ENCODE peak calls at places on chromosomes 16 and 17, in seven cellular contexts. One of them, this sample, is unnamed. For H3K9me3, the result is how much of the 10 kb centered on the place peaks cover.

GRCh38 chr17:74542727-74543383 is 3.1 kb downstream of the CD300C start:
- DNase-seq in stomach: no peak
- DNase-seq in pancreas: no peak
- DNase-seq in mesenchymal stem cell: no peak
- DNase-seq in neural progenitor cell: no peak
- DNase-seq in mucosa of descending colon: no peak
- DNase-seq in cardiac muscle cell: no peak
- DNase-seq in this sample: no peak

GRCh38 chr16:56462064-56462796 is 10.9 kb downstream of the OGFOD1 start:
- DNase-seq in stomach: no peak
- DNase-seq in pancreas: no peak
- DNase-seq in mesenchymal stem cell: no peak
- DNase-seq in neural progenitor cell: no peak
- DNase-seq in mucosa of descending colon: no peak
- DNase-seq in cardiac muscle cell: no peak
- DNase-seq in this sample: no peak

GRCh38 chr17:77385750-77386501 is 245.2 kb downstream of the SEC14L1 start:
- DNase-seq in stomach: no peak
- DNase-seq in pancreas: no peak
- DNase-seq in mesenchymal stem cell: no peak
- DNase-seq in neural progenitor cell: no peak
- DNase-seq in mucosa of descending colon: no peak
- DNase-seq in cardiac muscle cell: no peak
- DNase-seq in this sample: no peak

GRCh38 chr16:8720967-8721692 is 46.7 kb downstream of the ABAT start:
- DNase-seq in stomach: no peak
- DNase-seq in pancreas: no peak
- DNase-seq in mesenchymal stem cell: no peak
- DNase-seq in neural progenitor cell: no peak
- DNase-seq in mucosa of descending colon: peak
- DNase-seq in cardiac muscle cell: no peak
- DNase-seq in this sample: no peak

GRCh38 chr17:39150104-39150634 is 1.3 kb downstream of the PLXDC1 start:
- DNase-seq in stomach: no peak
- DNase-seq in pancreas: no peak
- DNase-seq in mesenchymal stem cell: no peak
- DNase-seq in neural progenitor cell: no peak
- DNase-seq in mucosa of descending colon: no peak
- DNase-seq in cardiac muscle cell: no peak
- DNase-seq in this sample: no peak

GRCh38 chr17:40536731-40537171 is 28.5 kb downstream of the CCR7 start:
- DNase-seq in stomach: no peak
- DNase-seq in pancreas: no peak
- DNase-seq in mesenchymal stem cell: no peak
- DNase-seq in neural progenitor cell: no peak
- DNase-seq in mucosa of descending colon: no peak
- DNase-seq in cardiac muscle cell: no peak
- DNase-seq in this sample: no peak

GRCh38 chr16:10616744-10617640 is 36.6 kb upstream of the EMP2 start:
- DNase-seq in stomach: peak
- DNase-seq in pancreas: peak
- DNase-seq in mesenchymal stem cell: no peak
- DNase-seq in neural progenitor cell: peak
- DNase-seq in mucosa of descending colon: peak
- DNase-seq in cardiac muscle cell: peak
- DNase-seq in this sample: no peak

GRCh38 chr17:62692721-62693431 is 65.4 kb downstream of the MRC2 start:
- DNase-seq in stomach: no peak
- DNase-seq in pancreas: no peak
- DNase-seq in mesenchymal stem cell: peak
- DNase-seq in neural progenitor cell: peak
- DNase-seq in mucosa of descending colon: peak
- DNase-seq in cardiac muscle cell: peak
- DNase-seq in this sample: peak

GRCh38 chr16:81700071-81700779 is 78.9 kb upstream of the PLCG2 start:
- DNase-seq in stomach: no peak
- DNase-seq in pancreas: no peak
- DNase-seq in mesenchymal stem cell: no peak
- DNase-seq in neural progenitor cell: no peak
- DNase-seq in mucosa of descending colon: no peak
- DNase-seq in cardiac muscle cell: no peak
- DNase-seq in this sample: no peak

GRCh38 chr17:69401251-69401650 is 13.2 kb upstream of the MAP2K6 start:
- DNase-seq in stomach: no peak
- DNase-seq in pancreas: no peak
- DNase-seq in mesenchymal stem cell: no peak
- DNase-seq in neural progenitor cell: no peak
- DNase-seq in mucosa of descending colon: no peak
- DNase-seq in cardiac muscle cell: no peak
- DNase-seq in this sample: no peak

GRCh38 chr16:49857423-49858181 is 1.7 kb upstream of the ZNF423 start:
- DNase-seq in stomach: peak
- DNase-seq in pancreas: peak
- DNase-seq in mesenchymal stem cell: peak
- DNase-seq in neural progenitor cell: peak
- DNase-seq in mucosa of descending colon: peak
- DNase-seq in cardiac muscle cell: peak
- DNase-seq in this sample: no peak

GRCh38 chr17:75844530-75845057 is 390 bp upstream of the UNC13D start:
- DNase-seq in stomach: peak
- DNase-seq in pancreas: peak
- DNase-seq in mesenchymal stem cell: no peak
- DNase-seq in neural progenitor cell: no peak
- DNase-seq in mucosa of descending colon: peak
- DNase-seq in cardiac muscle cell: no peak
- DNase-seq in this sample: peak

GRCh38 chr17:7716901-7717755 is at the start of gene DNAH2:
- DNase-seq in stomach: peak
- DNase-seq in pancreas: peak
- DNase-seq in mesenchymal stem cell: peak
- DNase-seq in neural progenitor cell: peak
- DNase-seq in mucosa of descending colon: peak
- DNase-seq in cardiac muscle cell: peak
- DNase-seq in this sample: peak

GRCh38 chr16:67563708-67564468 is 1.6 kb downstream of the CTCF start:
- DNase-seq in stomach: peak
- DNase-seq in pancreas: peak
- DNase-seq in mesenchymal stem cell: peak
- DNase-seq in neural progenitor cell: peak
- DNase-seq in mucosa of descending colon: peak
- DNase-seq in cardiac muscle cell: peak
- DNase-seq in this sample: peak

GRCh38 chr17:8173871-8174322 is 2.3 kb downstream of the TMEM107 start:
- DNase-seq in stomach: no peak
- DNase-seq in pancreas: no peak
- DNase-seq in mesenchymal stem cell: no peak
- DNase-seq in neural progenitor cell: peak
- DNase-seq in mucosa of descending colon: peak
- DNase-seq in cardiac muscle cell: no peak
- DNase-seq in this sample: no peak

GRCh38 chr16:66936889-66937554 is 1.7 kb downstream of the CES2 start:
- DNase-seq in stomach: no peak
- DNase-seq in pancreas: no peak
- DNase-seq in mesenchymal stem cell: no peak
- DNase-seq in neural progenitor cell: no peak
- DNase-seq in mucosa of descending colon: no peak
- DNase-seq in cardiac muscle cell: no peak
- DNase-seq in this sample: peak

GRCh38 chr16:30659507-30660423 is 1.5 kb downstream of the FBRS start:
- DNase-seq in stomach: no peak
- DNase-seq in pancreas: peak
- DNase-seq in mesenchymal stem cell: peak
- DNase-seq in neural progenitor cell: peak
- DNase-seq in mucosa of descending colon: peak
- DNase-seq in cardiac muscle cell: no peak
- DNase-seq in this sample: peak

GRCh38 chr17:59621771-59622170 is 2.1 kb downstream of the CLTC start:
- DNase-seq in stomach: no peak
- DNase-seq in pancreas: no peak
- DNase-seq in mesenchymal stem cell: no peak
- DNase-seq in neural progenitor cell: no peak
- DNase-seq in mucosa of descending colon: no peak
- DNase-seq in cardiac muscle cell: no peak
- DNase-seq in this sample: no peak

GRCh38 chr17:82668631-82669099 is 20.4 kb upstream of the WDR45B start:
- DNase-seq in stomach: peak
- DNase-seq in pancreas: peak
- DNase-seq in mesenchymal stem cell: peak
- DNase-seq in neural progenitor cell: peak
- DNase-seq in mucosa of descending colon: peak
- DNase-seq in cardiac muscle cell: peak
- DNase-seq in this sample: peak

GRCh38 chr16:31913668-31914067 is 40.1 kb downstream of the ZNF267 start:
- DNase-seq in stomach: no peak
- DNase-seq in pancreas: no peak
- DNase-seq in mesenchymal stem cell: no peak
- DNase-seq in neural progenitor cell: no peak
- DNase-seq in mucosa of descending colon: no peak
- DNase-seq in cardiac muscle cell: no peak
- DNase-seq in this sample: no peak

GRCh38 chr16:31920373-31920772 is 46.8 kb downstream of the ZNF267 start:
- DNase-seq in stomach: no peak
- DNase-seq in pancreas: no peak
- DNase-seq in mesenchymal stem cell: no peak
- DNase-seq in neural progenitor cell: no peak
- DNase-seq in mucosa of descending colon: no peak
- DNase-seq in cardiac muscle cell: no peak
- DNase-seq in this sample: no peak

GRCh38 chr16:31916056-31916488 is 42.5 kb downstream of the ZNF267 start:
- DNase-seq in stomach: no peak
- DNase-seq in pancreas: no peak
- DNase-seq in mesenchymal stem cell: no peak
- DNase-seq in neural progenitor cell: no peak
- DNase-seq in mucosa of descending colon: no peak
- DNase-seq in cardiac muscle cell: no peak
- DNase-seq in this sample: no peak
- H3K9me3 ChIP-seq in stomach: half or more
- H3K9me3 ChIP-seq in pancreas: under half
- H3K9me3 ChIP-seq in mesenchymal stem cell: half or more
- H3K9me3 ChIP-seq in neural progenitor cell: half or more
- H3K9me3 ChIP-seq in mucosa of descending colon: half or more
- H3K9me3 ChIP-seq in cardiac muscle cell: under half
- H3K9me3 ChIP-seq in this sample: half or more

DNA sequence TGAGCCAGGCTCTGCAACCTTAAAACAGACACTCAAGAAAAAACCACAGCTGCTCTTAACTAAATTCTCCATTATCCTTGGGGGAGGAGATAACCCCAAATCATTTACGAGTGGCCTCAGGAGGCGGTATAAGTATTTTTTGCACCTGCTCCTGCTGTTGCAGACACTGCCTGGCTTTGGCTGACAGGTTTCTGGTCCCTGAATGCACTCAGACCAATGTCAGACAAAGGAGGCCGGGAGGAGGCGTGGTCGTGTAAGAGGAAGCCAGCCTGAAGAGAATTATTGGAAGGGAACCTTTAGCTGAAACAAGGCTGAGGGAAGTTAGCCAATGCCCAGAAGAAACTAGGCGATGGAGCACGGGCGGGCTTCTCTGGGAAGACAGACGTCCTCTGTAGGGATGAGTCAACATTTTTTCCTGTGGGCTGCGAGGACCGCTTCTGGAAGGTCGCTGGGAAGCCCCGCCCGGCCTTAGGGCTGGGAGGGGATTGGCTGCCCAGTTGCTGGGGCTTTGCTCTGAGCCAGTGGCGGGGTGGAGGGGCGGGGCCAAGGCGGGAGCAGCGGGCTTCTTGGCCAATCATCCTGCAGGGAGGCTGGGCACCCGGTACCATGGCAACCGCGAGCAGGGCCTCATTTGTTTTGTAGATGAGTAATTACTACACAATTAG is 82.3 kb downstream of the CCDC182 start:
- DNase-seq in stomach: peak
- DNase-seq in pancreas: peak
- DNase-seq in mesenchymal stem cell: peak
- DNase-seq in neural progenitor cell: peak
- DNase-seq in mucosa of descending colon: peak
- DNase-seq in cardiac muscle cell: peak
- DNase-seq in this sample: peak
- H3K9me3 ChIP-seq in stomach: under half
- H3K9me3 ChIP-seq in pancreas: under half
- H3K9me3 ChIP-seq in mesenchymal stem cell: under half
- H3K9me3 ChIP-seq in neural progenitor cell: under half
- H3K9me3 ChIP-seq in mucosa of descending colon: under half
- H3K9me3 ChIP-seq in cardiac muscle cell: under half
- H3K9me3 ChIP-seq in this sample: under half

GRCh38 chr16:3321802-3322201 is 16.5 kb downstream of the ZNF75A start:
- DNase-seq in stomach: no peak
- DNase-seq in pancreas: no peak
- DNase-seq in mesenchymal stem cell: no peak
- DNase-seq in neural progenitor cell: no peak
- DNase-seq in mucosa of descending colon: no peak
- DNase-seq in cardiac muscle cell: no peak
- DNase-seq in this sample: no peak
- H3K9me3 ChIP-seq in stomach: half or more
- H3K9me3 ChIP-seq in pancreas: under half
- H3K9me3 ChIP-seq in mesenchymal stem cell: half or more
- H3K9me3 ChIP-seq in neural progenitor cell: under half
- H3K9me3 ChIP-seq in mucosa of descending colon: half or more
- H3K9me3 ChIP-seq in cardiac muscle cell: under half
- H3K9me3 ChIP-seq in this sample: half or more

DNA sequence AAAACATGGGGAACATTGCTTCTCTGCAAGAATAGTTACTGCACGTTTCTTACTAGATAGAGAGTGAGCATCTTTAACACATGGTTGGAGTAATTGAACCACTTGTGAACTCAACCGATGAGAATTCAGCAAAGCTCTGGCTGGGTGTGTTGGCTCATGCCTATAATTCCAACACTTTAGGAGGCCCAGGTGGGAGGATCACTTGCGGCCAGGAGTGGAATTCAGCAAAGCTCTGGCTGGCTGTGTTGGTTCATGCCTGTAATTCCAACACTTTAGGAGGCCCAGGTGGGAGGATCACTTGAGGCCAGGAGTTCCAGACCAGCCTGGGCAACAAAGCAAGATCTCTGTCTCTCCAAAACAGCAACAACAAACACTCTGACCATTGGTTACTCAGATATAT is 865.9 kb downstream of the KCNJ2 start:
- DNase-seq in stomach: no peak
- DNase-seq in pancreas: no peak
- DNase-seq in mesenchymal stem cell: no peak
- DNase-seq in neural progenitor cell: peak
- DNase-seq in mucosa of descending colon: no peak
- DNase-seq in cardiac muscle cell: no peak
- DNase-seq in this sample: no peak
- H3K9me3 ChIP-seq in stomach: under half
- H3K9me3 ChIP-seq in pancreas: under half
- H3K9me3 ChIP-seq in mesenchymal stem cell: under half
- H3K9me3 ChIP-seq in neural progenitor cell: under half
- H3K9me3 ChIP-seq in mucosa of descending colon: under half
- H3K9me3 ChIP-seq in cardiac muscle cell: under half
- H3K9me3 ChIP-seq in this sample: under half

This sample was measured in left lung.